ENCODE peak calls at places on chromosomes 13 and 19, in seven cellular contexts. U is PC-9, X is PC-3, N is GM23338, O is HCT116, W is hepatocyte, Y is MM.1S. R is an unnamed sample. For H3K9me2, the result is how much of the 10 kb centered on the place peaks cover.

GRCh38 chr19:17681505-17682125 is 6.5 kb downstream of the UNC13A start:
- DNase-seq in Y (peak), X (peak), O (no peak), W (peak), N (peak), U (no peak), R (peak)

GRCh38 chr19:954672-955494 is 29.0 kb downstream of the ARID3A start:
- DNase-seq in X (no peak), U (no peak), O (no peak), Y (no peak), W (peak), N (no peak), R (no peak)

GRCh38 chr19:41541990-41542584 is 33.9 kb upstream of the CEACAM21 start:
- DNase-seq in U (no peak), Y (no peak), N (peak), W (no peak), O (peak), X (peak), R (peak)

GRCh38 chr13:29507356-29507755 is 88.1 kb downstream of the SLC7A1 start:
- DNase-seq in U (no peak), W (no peak), N (no peak), X (no peak), O (no peak), Y (no peak), R (peak)

GRCh38 chr13:47126432-47126831 is 229.6 kb upstream of the HTR2A start:
- DNase-seq in X (no peak), N (no peak), Y (no peak), O (no peak), W (no peak), U (no peak), R (peak)

GRCh38 chr13:69199664-69200063 is 908.0 kb upstream of the ATXN8OS start:
- DNase-seq in W (no peak), X (no peak), O (no peak), N (no peak), Y (no peak), U (no peak), R (no peak)

GRCh38 chr19:55118401-55118991 is 1.1 kb upstream of the PPP1R12C start:
- DNase-seq in O (no peak), X (no peak), N (peak), Y (no peak), U (no peak), W (peak), R (peak)

GRCh38 chr19:31073485-31074221 is 275.6 kb downstream of the TSHZ3 start:
- DNase-seq in U (no peak), W (no peak), O (no peak), X (no peak), N (peak), Y (no peak), R (no peak)

GRCh38 chr13:74090869-74091605 is 43.2 kb downstream of the KLF12 start:
- DNase-seq in U (no peak), X (no peak), Y (no peak), O (no peak), N (no peak), W (no peak), R (no peak)

GRCh38 chr13:50358221-50358620 is 343.0 kb downstream of the KCNRG start:
- DNase-seq in X (peak), W (no peak), Y (no peak), U (no peak), O (no peak), N (no peak), R (no peak)

GRCh38 chr13:25353344-25353743 is 18.4 kb upstream of the ATP8A2 start:
- DNase-seq in Y (no peak), W (no peak), U (no peak), O (no peak), X (no peak), N (no peak), R (no peak)

GRCh38 chr13:97321101-97321500 is 99.0 kb downstream of the MBNL2 start:
- DNase-seq in U (no peak), W (no peak), N (peak), X (no peak), O (no peak), Y (no peak), R (no peak)

GRCh38 chr19:1856698-1857603 is 6.4 kb downstream of the KLF16 start:
- DNase-seq in N (peak), U (no peak), Y (peak), W (peak), O (no peak), X (peak), R (peak)

GRCh38 chr13:87712012-87712411 is 40.8 kb downstream of the SLITRK5 start:
- DNase-seq in W (no peak), O (no peak), N (peak), X (no peak), Y (no peak), U (no peak), R (no peak)

GRCh38 chr13:77028202-77028601 is 1.2 kb upstream of the FBXL3 start:
- DNase-seq in N (no peak), X (no peak), O (no peak), U (no peak), Y (no peak), W (peak), R (peak)

GRCh38 chr13:24348385-24348784 is 39.0 kb downstream of the C1QTNF9 start:
- DNase-seq in X (peak), Y (no peak), N (no peak), O (no peak), U (peak), W (no peak), R (no peak)

GRCh38 chr13:49935171-49936084 is 712 bp downstream of the SPRYD7 start:
- DNase-seq in Y (peak), W (peak), U (peak), O (peak), N (peak), X (peak), R (peak)

GRCh38 chr13:110937511-110938303 is 22.8 kb upstream of the ANKRD10 start:
- DNase-seq in O (no peak), W (no peak), U (no peak), X (no peak), N (no peak), Y (no peak), R (no peak)

GRCh38 chr19:39164289-39164688 is 32.5 kb upstream of the NCCRP1 start:
- DNase-seq in O (no peak), X (no peak), Y (no peak), U (no peak), W (no peak), N (no peak), R (no peak)

GRCh38 chr13:68808456-68808855 is 1299.2 kb upstream of the ATXN8OS start:
- DNase-seq in N (no peak), W (no peak), Y (no peak), U (no peak), X (no peak), O (no peak), R (no peak)

GRCh38 chr13:21106089-21106488 is 44.7 kb upstream of the LATS2 start:
- DNase-seq in Y (no peak), N (no peak), X (peak), O (no peak), U (no peak), W (no peak), R (peak)

GRCh38 chr13:45863716-45864590 is 12.4 kb upstream of the SIAH3 start:
- DNase-seq in X (no peak), N (peak), O (no peak), W (no peak), Y (no peak), U (no peak), R (no peak)

GRCh38 chr13:95516021-95516420 is 36.5 kb upstream of the CLDN10 start:
- DNase-seq in N (no peak), X (no peak), O (no peak), Y (no peak), W (no peak), U (no peak), R (no peak)

GRCh38 chr13:35926859-35927530 is 204.2 kb downstream of the DCLK1 start:
- DNase-seq in Y (no peak), U (peak), N (no peak), X (no peak), O (no peak), W (no peak), R (peak)

GRCh38 chr13:82458169-82458568 is 1424.1 kb downstream of the SLITRK1 start:
- DNase-seq in O (no peak), X (no peak), Y (peak), W (no peak), U (no peak), N (no peak), R (no peak)

GRCh38 chr13:40315416-40316064 is 350.9 kb downstream of the FOXO1 start:
- DNase-seq in X (no peak), U (no peak), O (no peak), Y (no peak), W (peak), N (no peak), R (no peak)

GRCh38 chr19:4988770-4989251 is 19.9 kb downstream of the KDM4B start:
- DNase-seq in Y (no peak), U (no peak), O (no peak), X (no peak), N (no peak), W (no peak), R (peak)

GRCh38 chr19:42292963-42293362 is 9.0 kb upstream of the PRR19 start:
- DNase-seq in W (no peak), Y (no peak), X (no peak), U (no peak), N (no peak), O (no peak), R (no peak)

GRCh38 chr13:39251340-39251739 is 213.1 kb downstream of the NHLRC3 start:
- DNase-seq in W (no peak), X (no peak), Y (no peak), N (no peak), O (no peak), U (no peak), R (no peak)

GRCh38 chr19:19746286-19747213 is 13.6 kb upstream of the ZNF14 start:
- DNase-seq in X (no peak), U (no peak), W (no peak), Y (no peak), O (no peak), N (peak), R (no peak)

GRCh38 chr13:47144782-47145181 is 247.9 kb upstream of the HTR2A start:
- DNase-seq in X (no peak), O (no peak), N (no peak), U (no peak), Y (no peak), W (no peak), R (peak)

GRCh38 chr13:33634526-33635111 is 183.3 kb upstream of the RFC3 start:
- DNase-seq in Y (no peak), N (peak), U (no peak), X (no peak), O (no peak), W (no peak), R (no peak)
- H3K9me2 ChIP-seq in Y (under half), N (under half), U (under half), X (under half), O (under half), W (under half), R (under half)

GRCh38 chr19:3803114-3803888 is 17.1 kb upstream of the MATK start:
- DNase-seq in Y (no peak), X (no peak), U (no peak), N (no peak), W (no peak), O (no peak), R (no peak)

GRCh38 chr19:3803986-3804385 is 17.8 kb upstream of the MATK start:
- DNase-seq in W (no peak), U (no peak), Y (no peak), O (no peak), X (no peak), N (no peak), R (no peak)

GRCh38 chr19:3798137-3798536 is 12.0 kb upstream of the MATK start:
- DNase-seq in Y (no peak), O (no peak), W (no peak), U (no peak), N (no peak), X (no peak), R (no peak)

GRCh38 chr19:3804429-3804828 is 18.2 kb upstream of the MATK start:
- DNase-seq in W (no peak), N (no peak), X (no peak), O (no peak), Y (no peak), U (no peak), R (no peak)

GRCh38 chr19:3801412-3802096 is 15.4 kb upstream of the MATK start:
- DNase-seq in O (no peak), Y (no peak), W (no peak), X (peak), N (peak), U (no peak), R (peak)
- TF ChIP-seq EZH2 in O (no peak), Y (no peak), W (peak), X (no peak), N (no peak), U (no peak), R (peak)

DNA sequence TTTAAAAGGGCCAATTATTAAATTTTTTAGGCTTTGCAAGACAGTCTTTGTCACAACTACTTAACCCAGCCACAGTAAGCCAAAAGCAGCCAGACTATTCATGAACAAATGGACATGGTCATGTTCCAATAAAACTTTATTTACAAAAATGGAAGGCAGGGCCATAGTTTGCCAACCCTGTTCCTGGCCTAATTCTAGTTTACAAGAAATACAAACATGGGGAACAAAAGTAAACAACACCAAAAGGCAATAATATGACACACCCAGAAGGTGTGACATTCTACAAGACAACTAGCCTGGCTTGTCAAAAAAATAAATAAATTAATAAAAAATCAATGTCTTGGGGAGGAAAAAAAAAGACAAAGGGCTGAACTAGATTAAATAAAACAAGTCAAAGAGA is 24.8 kb upstream of the CCNP start:
- DNase-seq in U (no peak), W (no peak), X (no peak), Y (no peak), O (no peak), N (no peak), R (no peak)
- H3K9me2 ChIP-seq in U (under half), W (under half), X (under half), Y (under half), O (under half), N (under half), R (under half)

GRCh38 chr19:53905787-53906186 is 3.3 kb upstream of the CACNG7 start:
- DNase-seq in N (peak), U (no peak), X (no peak), Y (no peak), W (no peak), O (no peak), R (no peak)

GRCh38 chr19:53904909-53905308 is 4.2 kb upstream of the CACNG7 start:
- DNase-seq in O (no peak), W (no peak), U (peak), Y (no peak), N (no peak), X (peak), R (no peak)

GRCh38 chr19:53907690-53908089 is 1.4 kb upstream of the CACNG7 start:
- DNase-seq in O (no peak), N (no peak), U (no peak), W (no peak), Y (no peak), X (no peak), R (no peak)

GRCh38 chr19:53907193-53907581 is 1.9 kb upstream of the CACNG7 start:
- DNase-seq in N (peak), W (no peak), Y (no peak), O (no peak), X (no peak), U (no peak), R (no peak)

DNA sequence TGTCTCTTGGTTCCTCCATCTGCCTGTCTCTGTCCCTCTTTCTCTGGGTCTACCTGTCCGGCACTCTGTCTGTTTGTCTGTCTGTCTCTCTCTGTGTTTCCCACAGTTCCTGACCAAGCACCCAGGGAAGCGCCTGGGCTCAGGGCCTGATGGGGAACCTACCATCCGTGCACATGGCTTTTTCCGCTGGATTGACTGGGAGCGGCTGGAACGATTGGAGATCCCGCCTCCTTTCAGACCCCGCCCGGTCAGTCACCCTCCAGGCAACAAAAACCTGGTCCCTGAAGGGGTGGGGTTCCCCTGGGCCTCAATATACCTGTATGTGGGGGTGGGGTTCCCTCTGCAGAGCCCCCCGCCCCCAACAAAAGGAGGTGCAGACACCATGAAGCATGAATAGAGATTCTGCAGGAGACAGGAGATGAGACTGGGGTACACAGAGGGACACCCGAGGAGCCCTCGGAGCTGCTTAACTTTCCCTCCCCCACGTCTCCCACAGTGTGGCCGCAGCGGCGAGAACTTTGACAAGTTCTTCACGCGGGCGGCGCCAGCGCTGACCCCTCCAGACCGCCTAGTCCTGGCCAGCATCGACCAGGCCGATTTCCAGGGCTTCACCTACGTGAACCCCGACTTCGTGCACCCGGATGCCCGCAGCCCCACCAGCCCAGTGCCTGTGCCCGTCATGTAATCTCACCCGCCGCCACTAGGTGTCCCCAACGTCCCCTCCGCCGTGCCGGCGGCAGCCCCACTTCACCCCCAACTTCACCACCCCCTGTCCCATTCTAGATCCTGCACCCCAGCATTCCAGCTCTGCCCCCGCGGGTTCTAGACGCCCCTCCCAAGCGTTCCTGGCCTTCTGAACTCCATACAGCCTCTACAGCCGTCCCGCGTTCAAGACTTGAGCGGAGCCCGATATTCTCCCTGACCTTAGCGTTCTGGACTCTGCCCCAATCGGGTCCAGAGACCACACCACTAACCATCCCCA is 2.6 kb upstream of the CACNG7 start:
- DNase-seq in W (peak), O (no peak), U (no peak), X (peak), N (peak), Y (no peak), R (peak)
- TF ChIP-seq EZH2 in W (peak), O (no peak), U (no peak), X (no peak), N (no peak), Y (no peak), R (peak)

DNA sequence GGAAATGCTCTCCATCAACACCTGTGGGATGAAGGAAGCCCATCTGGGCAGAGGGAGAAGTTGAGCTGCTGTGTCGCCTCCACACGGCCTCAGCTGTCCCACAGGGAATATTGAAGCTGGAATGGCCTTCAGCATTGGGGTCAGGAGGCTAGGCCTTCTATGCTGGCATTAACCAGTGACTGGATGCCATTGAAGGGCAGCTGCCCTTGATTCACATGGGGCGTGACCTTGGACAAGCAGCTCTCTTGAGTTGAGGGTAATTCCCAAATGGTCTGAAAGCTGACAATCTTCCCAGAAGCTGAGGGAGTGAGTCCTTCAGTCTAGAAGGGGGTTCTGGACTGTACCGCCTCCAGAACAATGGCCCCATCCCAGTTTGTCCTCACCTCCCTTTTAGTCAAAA is 6.7 kb downstream of the BCL3 start:
- DNase-seq in O (no peak), U (no peak), Y (no peak), W (no peak), X (no peak), N (no peak), R (no peak)
- H3K9me2 ChIP-seq in O (under half), U (under half), Y (under half), W (under half), X (under half), N (under half), R (under half)

GRCh38 chr19:58538257-58539168 is 5.4 kb upstream of the TRIM28 start:
- DNase-seq in Y (no peak), W (peak), X (no peak), O (no peak), U (no peak), N (peak), R (no peak)
- TF ChIP-seq EZH2 in Y (no peak), W (no peak), X (no peak), O (no peak), U (no peak), N (no peak), R (peak)

GRCh38 chr13:109058071-109058470 is 428.7 kb downstream of the MYO16 start:
- DNase-seq in N (no peak), W (no peak), Y (no peak), U (no peak), O (no peak), X (no peak), R (no peak)
- H3K9me2 ChIP-seq in N (under half), W (under half), Y (under half), U (under half), O (under half), X (under half), R (under half)

GRCh38 chr19:3275068-3275582 is 50.7 kb downstream of the CELF5 start:
- DNase-seq in O (peak), W (no peak), U (no peak), N (peak), X (peak), Y (no peak), R (no peak)
- TF ChIP-seq EZH2 in O (no peak), W (no peak), U (no peak), N (no peak), X (no peak), Y (no peak), R (no peak)

DNA sequence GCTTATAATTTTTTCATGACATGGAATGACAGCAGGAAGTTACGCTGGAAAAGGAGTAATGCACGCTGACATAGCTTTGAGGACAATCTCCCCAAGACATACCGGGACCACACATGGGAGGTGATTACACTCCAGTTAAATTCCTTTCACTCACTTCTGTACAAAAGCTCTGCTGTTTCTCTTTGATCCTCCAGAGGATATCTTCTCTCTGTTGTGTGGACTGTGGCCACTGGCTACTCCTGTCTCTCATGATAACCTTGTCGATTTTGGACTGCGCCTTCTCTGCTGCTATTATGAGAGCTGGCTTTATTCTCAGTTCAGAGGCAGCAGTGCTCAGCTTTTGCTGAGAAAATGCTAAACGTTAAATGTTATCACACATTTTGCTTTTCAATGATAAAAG is 464.6 kb downstream of the FGF9 start:
- DNase-seq in U (no peak), X (no peak), N (no peak), W (no peak), O (no peak), Y (no peak), R (no peak)
- H3K9me2 ChIP-seq in U (under half), X (under half), N (under half), W (under half), O (under half), Y (under half), R (under half)